ENCODE peak calls at places on chromosomes 13 and 19, in eight cellular contexts. H is IMR-90, Z is uterus, O is fibroblast of lung, L is left ventricle myocardium inferior, T is GM23338, I is cardiac muscle cell, K is lower lobe of right lung. E is an unnamed sample.
A peak's percentile ranks its signal among the peaks of the same experiment; 100 is the strongest.

GRCh38 chr13:57030671-57031070 is 110.0 kb upstream of the PRR20A start:
- DNase-seq in L (no peak), T (peak; percentile 8), K (no peak), I (no peak), O (no peak), H (no peak), Z (no peak), E (no peak)

GRCh38 chr19:29620931-29621351 is 14.9 kb downstream of the POP4 start:
- DNase-seq in I (no peak), O (no peak), H (no peak), Z (no peak), K (peak; percentile 21), T (no peak), L (no peak), E (no peak)

GRCh38 chr13:80550856-80551532 is 210.1 kb upstream of the SPRY2 start:
- DNase-seq in H (no peak), O (peak; percentile 37), Z (no peak), K (no peak), L (no peak), T (no peak), I (no peak), E (no peak)

GRCh38 chr13:40589285-40590109 is 76.9 kb downstream of the FOXO1 start:
- DNase-seq in Z (no peak), O (peak; percentile 49), T (no peak), L (no peak), H (no peak), K (no peak), I (peak; percentile 20), E (no peak)

GRCh38 chr13:90545070-90545840 is 802.2 kb upstream of the MIR17HG start:
- DNase-seq in L (no peak), K (no peak), H (no peak), T (no peak), O (no peak), Z (no peak), I (no peak), E (no peak)

GRCh38 chr13:73403362-73404150 is 344.8 kb downstream of the KLF5 start:
- DNase-seq in Z (no peak), T (no peak), K (no peak), O (no peak), I (no peak), H (no peak), L (no peak), E (no peak)

GRCh38 chr19:54123682-54124081 is 8.1 kb downstream of the PRPF31 start:
- DNase-seq in Z (no peak), T (no peak), L (no peak), H (no peak), K (no peak), O (no peak), I (no peak), E (no peak)

GRCh38 chr19:47813304-47813994 is 8.3 kb upstream of the CRX start:
- DNase-seq in Z (peak; percentile 45), K (peak; percentile 79), L (peak; percentile 65), I (peak; percentile 90), O (peak; percentile 41), T (peak; percentile 93), H (peak; percentile 18), E (peak; percentile 91)

GRCh38 chr19:42132030-42132628 is at the start of gene POU2F2:
- DNase-seq in K (peak; percentile 60), H (no peak), Z (no peak), T (peak; percentile 60), O (no peak), L (peak; percentile 39), I (no peak), E (peak; percentile 82)

GRCh38 chr13:36297600-36298338 is at the start of gene CCDC169:
- DNase-seq in T (peak; percentile 96), I (peak; percentile 80), H (peak; percentile 51), K (peak; percentile 85), Z (peak; percentile 62), O (peak; percentile 67), L (peak; percentile 63), E (peak; percentile 73)

GRCh38 chr19:15265214-15265613 is 33.0 kb upstream of the EPHX3 start:
- DNase-seq in O (no peak), I (no peak), L (no peak), Z (no peak), T (no peak), H (no peak), K (no peak), E (no peak)

GRCh38 chr19:49080392-49080791 is 4.9 kb upstream of the SNRNP70 start:
- DNase-seq in K (no peak), O (no peak), I (no peak), H (no peak), T (no peak), Z (no peak), L (no peak), E (no peak)

GRCh38 chr13:113763254-113763653 is 4.2 kb downstream of the TMEM255B start:
- DNase-seq in K (no peak), O (no peak), H (no peak), I (no peak), T (no peak), Z (no peak), L (no peak), E (no peak)

GRCh38 chr19:39297931-39298634 is 1.9 kb downstream of the IFNL1 start:
- DNase-seq in O (no peak), H (no peak), Z (no peak), L (no peak), I (no peak), K (peak; percentile 55), T (no peak), E (no peak)

GRCh38 chr19:8571006-8571411 is 6.2 kb downstream of the MYO1F start:
- DNase-seq in O (peak; percentile 20), K (peak; percentile 71), L (peak; percentile 27), I (no peak), H (peak; percentile 68), T (no peak), Z (no peak), E (peak; percentile 81)

GRCh38 chr19:39224910-39225309 is 19.9 kb downstream of the IFNL3 start:
- DNase-seq in K (no peak), Z (no peak), L (no peak), I (no peak), O (no peak), T (peak; percentile 65), H (no peak), E (no peak)

GRCh38 chr13:25200783-25201182 is 28.7 kb upstream of the AMER2 start:
- DNase-seq in T (no peak), L (no peak), I (no peak), O (no peak), Z (no peak), H (peak; percentile 8), K (no peak), E (no peak)

GRCh38 chr19:9958451-9958850 is 22.1 kb upstream of the OLFM2 start:
- DNase-seq in T (no peak), L (no peak), I (no peak), H (peak; percentile 91), O (peak; percentile 85), K (no peak), Z (no peak), E (peak; percentile 14)

GRCh38 chr13:27643334-27644158 is 21.9 kb downstream of the POLR1D start:
- DNase-seq in O (no peak), H (no peak), T (no peak), Z (no peak), L (no peak), K (no peak), I (no peak), E (no peak)

GRCh38 chr19:46494115-46494935 is 1.3 kb downstream of the PNMA8B start:
- DNase-seq in H (no peak), T (peak; percentile 45), I (no peak), Z (no peak), O (no peak), L (no peak), K (no peak), E (peak; percentile 65)
- H3K27me3 ChIP-seq in H (peaks cover 41% of the 10 kb centered on the region), T (peaks cover 63% of the 10 kb centered on the region), I (peaks cover 16% of the 10 kb centered on the region), Z (no peaks in the 10 kb centered on the region), O (peaks cover 15% of the 10 kb centered on the region), L (peaks cover 64% of the 10 kb centered on the region), K (peaks cover 56% of the 10 kb centered on the region), E (no peaks in the 10 kb centered on the region)

GRCh38 chr19:12090807-12091206 is 26.3 kb downstream of the ZNF844 start:
- DNase-seq in I (peak; percentile 83), K (peak; percentile 71), L (peak; percentile 57), H (peak; percentile 53), Z (peak; percentile 52), O (peak; percentile 69), T (peak; percentile 71), E (peak; percentile 63)

GRCh38 chr19:12093777-12094176 is 29.2 kb downstream of the ZNF844 start:
- DNase-seq in L (no peak), K (no peak), Z (no peak), O (no peak), H (no peak), T (no peak), I (no peak), E (no peak)

GRCh38 chr19:12098040-12098439 is 33.5 kb downstream of the ZNF844 start:
- DNase-seq in L (no peak), K (no peak), I (no peak), H (no peak), T (no peak), Z (no peak), O (no peak), E (no peak)

GRCh38 chr19:12095111-12095790 is 30.7 kb downstream of the ZNF844 start:
- DNase-seq in O (peak; percentile 70), H (peak; percentile 64), T (no peak), L (no peak), I (no peak), Z (no peak), K (no peak), E (no peak)

DNA sequence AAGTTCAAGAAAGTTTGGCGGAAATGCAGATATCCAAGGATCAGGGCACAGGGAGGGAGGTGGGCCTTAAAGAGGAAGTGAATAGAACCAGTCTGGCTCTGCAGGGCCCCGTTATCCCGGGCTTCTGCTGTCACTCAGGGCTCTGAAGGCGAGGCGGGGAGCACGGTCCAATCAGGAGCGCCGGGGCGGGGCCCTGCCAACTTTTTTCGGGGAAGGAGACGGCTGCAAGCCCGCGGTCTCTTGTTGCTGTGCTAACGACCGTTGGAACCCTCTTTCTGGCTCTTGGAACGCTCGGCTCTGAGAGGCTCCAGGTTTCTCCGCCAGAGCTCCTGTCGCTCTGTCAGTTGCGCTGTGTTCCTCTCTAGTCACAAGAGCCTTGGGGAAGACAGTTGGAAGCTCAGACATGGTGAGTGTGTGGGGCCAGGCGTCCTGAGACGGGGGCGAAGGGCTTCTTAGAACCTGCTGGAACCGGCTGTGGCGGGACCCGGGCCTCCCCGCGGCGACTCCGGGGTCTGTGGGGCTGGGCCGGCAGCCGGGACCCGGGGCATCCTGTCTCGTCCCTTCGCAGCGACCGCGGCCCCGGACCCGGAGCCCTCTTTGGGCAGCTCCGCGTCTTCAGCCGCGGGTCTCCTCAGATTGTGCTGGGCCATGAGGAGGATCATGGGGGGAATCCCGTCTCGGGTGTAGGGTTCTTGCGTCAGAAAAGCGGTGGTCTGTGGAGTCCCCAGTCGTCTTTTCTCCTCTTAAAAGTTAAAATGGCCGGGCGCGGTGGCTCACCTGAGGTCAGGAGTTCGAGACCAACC is 27.7 kb downstream of the ZNF844 start:
- DNase-seq in L (peak; percentile 88), H (peak; percentile 86), K (peak; percentile 92), I (peak; percentile 95), Z (peak; percentile 76), O (peak; percentile 88), T (peak; percentile 97), E (peak; percentile 92)
- H3K27ac ChIP-seq in L (peak overlapping the region; percentile 79), H (peak overlapping the region; percentile 82), K (peak overlapping the region; percentile 79), I (peak overlapping the region; percentile 94), Z (peak overlapping the region; percentile 61), O (peak overlapping the region; percentile 82), T (peak overlapping the region; percentile 99), E (peak overlapping the region; percentile 38)

GRCh38 chr19:1942934-1943555 is 2.1 kb downstream of the CSNK1G2 start:
- DNase-seq in H (no peak), I (peak; percentile 18), L (no peak), T (no peak), O (no peak), Z (no peak), K (no peak), E (no peak)
- H3K4me1 ChIP-seq in H (peaks cover 10% of the 10 kb centered on the region), I (peaks cover 14% of the 10 kb centered on the region), L (peaks cover 57% of the 10 kb centered on the region), T (peaks cover 18% of the 10 kb centered on the region), O (peaks cover 13% of the 10 kb centered on the region), Z (peaks cover 14% of the 10 kb centered on the region), K (peaks cover 43% of the 10 kb centered on the region), E (peaks cover 8% of the 10 kb centered on the region)

GRCh38 chr19:17517898-17518297 is 6.4 kb downstream of the PGLS start:
- DNase-seq in I (no peak), K (no peak), L (no peak), H (no peak), T (no peak), Z (no peak), O (peak; percentile 35), E (no peak)
- H3K27me3 ChIP-seq in I (no peaks in the 10 kb centered on the region), K (no peaks in the 10 kb centered on the region), L (no peaks in the 10 kb centered on the region), H (no peaks in the 10 kb centered on the region), T (no peaks in the 10 kb centered on the region), Z (no peaks in the 10 kb centered on the region), O (no peaks in the 10 kb centered on the region), E (no peaks in the 10 kb centered on the region)